ENCODE peak calls at places on chromosomes 5 and 9, in four cellular contexts. G is BJ, S is adrenal gland, H is HL-60. O is an unnamed sample.

GRCh38 chr9:122109035-122109813 is 16.1 kb upstream of the TTLL11 start:
- DNase-seq in G (no peak), S (no peak), H (no peak), O (no peak)

GRCh38 chr5:137073192-137073591 is 425.9 kb downstream of the SPOCK1 start:
- DNase-seq in G (no peak), S (peak), H (no peak), O (peak)

GRCh38 chr5:5017827-5018559 is 122.1 kb upstream of the ADAMTS16 start:
- DNase-seq in G (peak), S (no peak), H (no peak), O (peak)

GRCh38 chr5:177605078-177605477 is 5.1 kb downstream of the B4GALT7 start:
- DNase-seq in G (no peak), S (peak), H (no peak), O (no peak)

GRCh38 chr9:32345243-32345642 is 39.2 kb upstream of the ACO1 start:
- DNase-seq in G (no peak), S (no peak), H (no peak), O (no peak)

GRCh38 chr9:96064838-96065481 is 189.5 kb downstream of the ERCC6L2 start:
- DNase-seq in G (no peak), S (no peak), H (no peak), O (no peak)

GRCh38 chr9:124008855-124009834 is 2.4 kb upstream of the LHX2 start:
- DNase-seq in G (no peak), S (no peak), H (no peak), O (no peak)

GRCh38 chr9:131266301-131267229 is 9.7 kb downstream of the FAM78A start:
- DNase-seq in G (no peak), S (no peak), H (peak), O (no peak)

GRCh38 chr9:129384138-129384886 is 206.3 kb upstream of the IER5L start:
- DNase-seq in G (no peak), S (peak), H (no peak), O (no peak)

GRCh38 chr5:173848986-173849596 is 39.1 kb upstream of the CPEB4 start:
- DNase-seq in G (no peak), S (no peak), H (no peak), O (peak)

GRCh38 chr5:85681871-85682270 is 935.9 kb upstream of the COX7C start:
- DNase-seq in G (no peak), S (no peak), H (no peak), O (no peak)

GRCh38 chr5:62305715-62306493 is at the start of gene KIF2A:
- DNase-seq in G (peak), S (peak), H (peak), O (peak)
- TF ChIP-seq CTCF in G (peak), S (peak), H (no peak), O (no peak)

GRCh38 chr9:35617548-35617947 is 665 bp downstream of the CD72 start:
- DNase-seq in G (no peak), S (no peak), H (no peak), O (no peak)
- H3K4me3 ChIP-seq in G (no peak), S (no peak), H (no peak), O (no peak)

DNA sequence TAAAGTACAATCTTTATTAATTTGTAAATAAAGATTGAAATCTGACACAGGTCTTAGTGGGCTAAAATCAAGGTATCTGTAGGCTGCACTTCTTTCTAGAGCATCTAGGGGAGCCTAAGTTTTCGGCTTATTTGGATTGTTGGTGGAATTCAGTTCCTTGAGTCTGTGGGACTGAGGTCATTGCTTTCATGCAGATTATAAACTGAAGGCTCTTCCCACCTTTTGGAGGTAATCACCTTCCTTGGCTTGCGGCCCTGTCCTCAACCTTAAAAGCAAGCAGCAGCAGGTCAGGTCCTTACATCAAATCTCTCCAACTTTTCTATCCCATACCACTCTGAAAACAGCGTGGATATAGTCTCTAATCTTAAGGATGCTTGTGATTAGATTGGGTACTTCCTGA is 25.9 kb downstream of the MAT2B start:
- DNase-seq in G (no peak), S (no peak), H (no peak), O (no peak)
- TF ChIP-seq CTCF in G (no peak), S (no peak), H (no peak), O (no peak)

GRCh38 chr9:114156658-114157421 is 1.5 kb downstream of the COL27A1 start:
- DNase-seq in G (no peak), S (peak), H (peak), O (peak)

GRCh38 chr9:114154597-114155102 is 687 bp upstream of the COL27A1 start:
- DNase-seq in G (no peak), S (no peak), H (no peak), O (no peak)

GRCh38 chr9:114155967-114156294 is 594 bp downstream of the COL27A1 start:
- DNase-seq in G (no peak), S (no peak), H (peak), O (no peak)

GRCh38 chr9:114156311-114156657 is 947 bp downstream of the COL27A1 start:
- DNase-seq in G (no peak), S (peak), H (peak), O (no peak)

GRCh38 chr9:114155263-114155966 is at the start of gene COL27A1:
- DNase-seq in G (no peak), S (peak), H (peak), O (peak)
- H3K4me3 ChIP-seq in G (peak), S (no peak), H (peak), O (peak)

O was measured in foreskin fibroblast.